ENCODE peak calls at places on chromosomes 16 and 17, in ten cellular contexts. W is PC-3; K is stimulated activated CD4-positive, alpha-beta T cell treated with anti-CD3 and anti-CD28 coated beads, Interleukin-2, amount 100 ng/mL, for 24 hours; M is A172; F is T-helper 17 cell; I is GM20000; S is AG10803; U is AML-193; B is spleen; P is stimulated activated CD8-positive, alpha-beta memory T cell treated with anti-CD3 and anti-CD28 coated beads, Interleukin-4, amount 100 ng/mL, for 24 hours. H is an unnamed sample.

GRCh38 chr16:1049976-1050247 is 22.6 kb upstream of the SSTR5 start:
- DNase-seq in W (no peak), K (no peak), M (no peak), F (no peak), I (no peak), S (no peak), U (no peak), B (no peak), P (no peak), H (no peak)

GRCh38 chr16:20620003-20620402 is 43.8 kb upstream of the ACSM2B start:
- DNase-seq in W (no peak), K (no peak), M (no peak), F (no peak), I (no peak), S (no peak), U (no peak), B (no peak), P (no peak), H (no peak)

GRCh38 chr17:45221997-45222272 is 250 bp downstream of the FMNL1 start:
- DNase-seq in W (no peak), K (no peak), M (no peak), F (no peak), I (no peak), S (no peak), U (no peak), B (peak), P (no peak), H (no peak)

GRCh38 chr16:86421995-86422394 is 88.3 kb upstream of the FOXF1 start:
- DNase-seq in W (no peak), K (no peak), M (no peak), F (no peak), I (no peak), S (no peak), U (no peak), B (no peak), P (no peak), H (no peak)

GRCh38 chr17:80941171-80941570 is 50.5 kb upstream of the CHMP6 start:
- DNase-seq in W (no peak), K (no peak), M (no peak), F (no peak), I (no peak), S (no peak), U (no peak), B (peak), P (no peak), H (no peak)

GRCh38 chr16:81623365-81624102 is 155.6 kb upstream of the PLCG2 start:
- DNase-seq in W (peak), K (peak), M (peak), F (peak), I (peak), S (peak), U (peak), B (no peak), P (peak), H (peak)

GRCh38 chr17:21228111-21228510 is 14.2 kb upstream of the TMEM11 start:
- DNase-seq in W (peak), K (no peak), M (no peak), F (no peak), I (no peak), S (no peak), U (no peak), B (no peak), P (no peak), H (peak)

GRCh38 chr17:33904438-33904837 is 350.6 kb upstream of the CCL2 start:
- DNase-seq in W (no peak), K (no peak), M (no peak), F (no peak), I (no peak), S (no peak), U (no peak), B (no peak), P (no peak), H (no peak)

GRCh38 chr17:35684046-35684802 is 47.2 kb upstream of the RASL10B start:
- DNase-seq in W (peak), K (no peak), M (peak), F (no peak), I (no peak), S (peak), U (no peak), B (no peak), P (no peak), H (peak)

GRCh38 chr17:77840156-77840555 is 118.3 kb upstream of the TNRC6C start:
- DNase-seq in W (no peak), K (no peak), M (no peak), F (no peak), I (no peak), S (no peak), U (no peak), B (peak), P (no peak), H (peak)

GRCh38 chr16:54812229-54812628 is 118.4 kb upstream of the IRX5 start:
- DNase-seq in W (no peak), K (no peak), M (no peak), F (no peak), I (no peak), S (peak), U (no peak), B (no peak), P (no peak), H (no peak)

GRCh38 chr17:5583426-5584382 is 605 bp downstream of the NLRP1 start:
- DNase-seq in W (no peak), K (no peak), M (no peak), F (no peak), I (no peak), S (peak), U (no peak), B (peak), P (no peak), H (peak)

GRCh38 chr17:45143767-45144198 is 4.5 kb upstream of the HEXIM1 start:
- DNase-seq in W (no peak), K (peak), M (no peak), F (no peak), I (no peak), S (peak), U (no peak), B (peak), P (no peak), H (peak)